ENCODE peak calls at places on chromosomes 6 and 20, in nine cellular contexts. One of them, this sample, is unnamed.
A peak's percentile ranks its signal among the peaks of the same experiment; 100 is the strongest.

GRCh38 chr20:36305602-36306556 is at the start of gene DLGAP4:
- DNase-seq in activated T-cell treated with anti-CD3 and anti-CD28 coated beads, Interleukin-2, amount 50 U/mL, for 72 hours: no peak
- DNase-seq in M059J: no peak
- DNase-seq in GM03348: no peak
- DNase-seq in T-helper 9 cell: no peak
- DNase-seq in astrocyte of the spinal cord: no peak
- DNase-seq in activated CD4-positive, alpha-beta T cell treated with anti-CD3 and anti-CD28 coated beads for 36 hours: peak; percentile 33
- DNase-seq in fibroblast of lung: no peak
- DNase-seq in GM13976: peak; percentile 45
- DNase-seq in this sample: no peak

GRCh38 chr6:82370788-82371187 is 7.2 kb downstream of the TPBG start:
- DNase-seq in activated T-cell treated with anti-CD3 and anti-CD28 coated beads, Interleukin-2, amount 50 U/mL, for 72 hours: no peak
- DNase-seq in M059J: no peak
- DNase-seq in GM03348: no peak
- DNase-seq in T-helper 9 cell: no peak
- DNase-seq in astrocyte of the spinal cord: no peak
- DNase-seq in activated CD4-positive, alpha-beta T cell treated with anti-CD3 and anti-CD28 coated beads for 36 hours: no peak
- DNase-seq in fibroblast of lung: no peak
- DNase-seq in GM13976: no peak
- DNase-seq in this sample: no peak

GRCh38 chr6:152748843-152749242 is 1.8 kb upstream of the VIP start:
- DNase-seq in activated T-cell treated with anti-CD3 and anti-CD28 coated beads, Interleukin-2, amount 50 U/mL, for 72 hours: no peak
- DNase-seq in M059J: peak; percentile 17
- DNase-seq in GM03348: peak; percentile 22
- DNase-seq in T-helper 9 cell: no peak
- DNase-seq in astrocyte of the spinal cord: peak; percentile 21
- DNase-seq in activated CD4-positive, alpha-beta T cell treated with anti-CD3 and anti-CD28 coated beads for 36 hours: no peak
- DNase-seq in fibroblast of lung: no peak
- DNase-seq in GM13976: no peak
- DNase-seq in this sample: no peak

GRCh38 chr6:24357336-24358218 is at the start of gene DCDC2:
- DNase-seq in activated T-cell treated with anti-CD3 and anti-CD28 coated beads, Interleukin-2, amount 50 U/mL, for 72 hours: peak; percentile 51
- DNase-seq in M059J: no peak
- DNase-seq in GM03348: no peak
- DNase-seq in T-helper 9 cell: peak; percentile 23
- DNase-seq in astrocyte of the spinal cord: no peak
- DNase-seq in activated CD4-positive, alpha-beta T cell treated with anti-CD3 and anti-CD28 coated beads for 36 hours: peak; percentile 64
- DNase-seq in fibroblast of lung: peak; percentile 21
- DNase-seq in GM13976: peak; percentile 37
- DNase-seq in this sample: no peak

GRCh38 chr20:51491393-51491792 is 51.1 kb downstream of the NFATC2 start:
- DNase-seq in activated T-cell treated with anti-CD3 and anti-CD28 coated beads, Interleukin-2, amount 50 U/mL, for 72 hours: no peak
- DNase-seq in M059J: no peak
- DNase-seq in GM03348: no peak
- DNase-seq in T-helper 9 cell: no peak
- DNase-seq in astrocyte of the spinal cord: no peak
- DNase-seq in activated CD4-positive, alpha-beta T cell treated with anti-CD3 and anti-CD28 coated beads for 36 hours: peak; percentile 4
- DNase-seq in fibroblast of lung: no peak
- DNase-seq in GM13976: no peak
- DNase-seq in this sample: no peak

GRCh38 chr6:27205375-27206278 is 41.9 kb upstream of the PRSS16 start:
- DNase-seq in activated T-cell treated with anti-CD3 and anti-CD28 coated beads, Interleukin-2, amount 50 U/mL, for 72 hours: peak; percentile 35
- DNase-seq in M059J: peak; percentile 22
- DNase-seq in GM03348: no peak
- DNase-seq in T-helper 9 cell: no peak
- DNase-seq in astrocyte of the spinal cord: no peak
- DNase-seq in activated CD4-positive, alpha-beta T cell treated with anti-CD3 and anti-CD28 coated beads for 36 hours: peak; percentile 56
- DNase-seq in fibroblast of lung: peak; percentile 6
- DNase-seq in GM13976: peak; percentile 56
- DNase-seq in this sample: no peak

GRCh38 chr6:169052462-169052861 is 201.2 kb downstream of the THBS2 start:
- DNase-seq in activated T-cell treated with anti-CD3 and anti-CD28 coated beads, Interleukin-2, amount 50 U/mL, for 72 hours: no peak
- DNase-seq in M059J: no peak
- DNase-seq in GM03348: no peak
- DNase-seq in T-helper 9 cell: no peak
- DNase-seq in astrocyte of the spinal cord: no peak
- DNase-seq in activated CD4-positive, alpha-beta T cell treated with anti-CD3 and anti-CD28 coated beads for 36 hours: no peak
- DNase-seq in fibroblast of lung: no peak
- DNase-seq in GM13976: no peak
- DNase-seq in this sample: no peak

GRCh38 chr6:37513155-37513554 is 13.5 kb upstream of the CCDC167 start:
- DNase-seq in activated T-cell treated with anti-CD3 and anti-CD28 coated beads, Interleukin-2, amount 50 U/mL, for 72 hours: no peak
- DNase-seq in M059J: no peak
- DNase-seq in GM03348: no peak
- DNase-seq in T-helper 9 cell: no peak
- DNase-seq in astrocyte of the spinal cord: no peak
- DNase-seq in activated CD4-positive, alpha-beta T cell treated with anti-CD3 and anti-CD28 coated beads for 36 hours: no peak
- DNase-seq in fibroblast of lung: no peak
- DNase-seq in GM13976: no peak
- DNase-seq in this sample: no peak

GRCh38 chr6:52634211-52634610 is 36.7 kb upstream of the TMEM14A start:
- DNase-seq in activated T-cell treated with anti-CD3 and anti-CD28 coated beads, Interleukin-2, amount 50 U/mL, for 72 hours: no peak
- DNase-seq in M059J: no peak
- DNase-seq in GM03348: no peak
- DNase-seq in T-helper 9 cell: no peak
- DNase-seq in astrocyte of the spinal cord: no peak
- DNase-seq in activated CD4-positive, alpha-beta T cell treated with anti-CD3 and anti-CD28 coated beads for 36 hours: no peak
- DNase-seq in fibroblast of lung: peak; percentile 43
- DNase-seq in GM13976: no peak
- DNase-seq in this sample: no peak

GRCh38 chr6:137804647-137805046 is 62.4 kb upstream of the TNFAIP3 start:
- DNase-seq in activated T-cell treated with anti-CD3 and anti-CD28 coated beads, Interleukin-2, amount 50 U/mL, for 72 hours: no peak
- DNase-seq in M059J: no peak
- DNase-seq in GM03348: no peak
- DNase-seq in T-helper 9 cell: no peak
- DNase-seq in astrocyte of the spinal cord: peak; percentile 72
- DNase-seq in activated CD4-positive, alpha-beta T cell treated with anti-CD3 and anti-CD28 coated beads for 36 hours: no peak
- DNase-seq in fibroblast of lung: peak; percentile 55
- DNase-seq in GM13976: no peak
- DNase-seq in this sample: no peak

GRCh38 chr6:169783971-169784930 is 32.8 kb downstream of the ERMARD start:
- DNase-seq in activated T-cell treated with anti-CD3 and anti-CD28 coated beads, Interleukin-2, amount 50 U/mL, for 72 hours: no peak
- DNase-seq in M059J: peak; percentile 40
- DNase-seq in GM03348: no peak
- DNase-seq in T-helper 9 cell: no peak
- DNase-seq in astrocyte of the spinal cord: peak; percentile 13
- DNase-seq in activated CD4-positive, alpha-beta T cell treated with anti-CD3 and anti-CD28 coated beads for 36 hours: no peak
- DNase-seq in fibroblast of lung: peak; percentile 53
- DNase-seq in GM13976: no peak
- DNase-seq in this sample: no peak

GRCh38 chr6:142187209-142187608 is 40.1 kb downstream of the VTA1 start:
- DNase-seq in activated T-cell treated with anti-CD3 and anti-CD28 coated beads, Interleukin-2, amount 50 U/mL, for 72 hours: no peak
- DNase-seq in M059J: peak; percentile 63
- DNase-seq in GM03348: peak; percentile 17
- DNase-seq in T-helper 9 cell: no peak
- DNase-seq in astrocyte of the spinal cord: peak; percentile 78
- DNase-seq in activated CD4-positive, alpha-beta T cell treated with anti-CD3 and anti-CD28 coated beads for 36 hours: no peak
- DNase-seq in fibroblast of lung: peak; percentile 60
- DNase-seq in GM13976: no peak
- DNase-seq in this sample: peak; percentile 4

This sample was measured in AG08395.